ENCODE peak calls at places on chromosomes 3 and 15, in nine cellular contexts. L is K562, D is uterus, Z is stomach, W is tibial nerve, P is endothelial cell of umbilical vein, J is spleen, S is ovary, T is lower leg skin. H is an unnamed sample.

GRCh38 chr15:77456746-77457618 is 36.3 kb downstream of the HMG20A start:
- DNase-seq in W (no peak), P (peak; percentile 14), J (no peak), Z (no peak), L (no peak), S (no peak), D (no peak), T (no peak), H (no peak)

GRCh38 chr15:53658827-53659226 is 100.6 kb downstream of the WDR72 start:
- DNase-seq in L (no peak), T (no peak), S (no peak), D (no peak), P (no peak), J (no peak), Z (no peak), W (no peak), H (no peak)

GRCh38 chr3:170869645-170870593 is at the start of gene RPL22L1:
- DNase-seq in P (peak; percentile 94), T (peak; percentile 92), D (peak; percentile 92), L (peak; percentile 79), J (peak; percentile 99), Z (peak; percentile 95), W (peak; percentile 94), S (peak; percentile 93), H (peak; percentile 84)

GRCh38 chr3:148955544-148956346 is 35.6 kb upstream of the GYG1 start:
- DNase-seq in W (peak; percentile 91), J (no peak), D (peak; percentile 88), Z (peak; percentile 39), S (peak; percentile 62), L (no peak), P (peak; percentile 87), T (peak; percentile 38), H (no peak)

GRCh38 chr3:149180057-149180573 is 41.5 kb downstream of the CP start:
- DNase-seq in J (no peak), T (peak; percentile 93), W (peak; percentile 98), S (peak; percentile 96), D (peak; percentile 99), P (peak; percentile 95), L (peak; percentile 58), Z (peak; percentile 44), H (peak; percentile 59)

GRCh38 chr3:169667710-169668080 is 4.2 kb upstream of the MECOM start:
- DNase-seq in L (no peak), P (peak; percentile 54), T (no peak), Z (no peak), W (no peak), D (no peak), S (no peak), J (no peak), H (no peak)

GRCh38 chr3:50146316-50146901 is 8.7 kb upstream of the SEMA3F start:
- DNase-seq in J (no peak), D (no peak), P (no peak), S (no peak), Z (no peak), L (no peak), T (no peak), W (no peak), H (no peak)

GRCh38 chr3:187044871-187045552 is 94.3 kb downstream of the RPL39L start:
- DNase-seq in J (no peak), Z (peak; percentile 45), T (no peak), D (no peak), P (peak; percentile 90), L (no peak), S (no peak), W (peak; percentile 40), H (no peak)

GRCh38 chr15:49225572-49226281 is 55.7 kb downstream of the GALK2 start:
- DNase-seq in J (no peak), T (no peak), S (no peak), W (no peak), P (peak; percentile 28), L (peak; percentile 26), Z (peak; percentile 28), D (no peak), H (no peak)

GRCh38 chr3:11539677-11540076 is 104.0 kb downstream of the VGLL4 start:
- DNase-seq in D (no peak), W (no peak), Z (no peak), J (no peak), L (no peak), T (no peak), S (no peak), P (no peak), H (no peak)

GRCh38 chr15:38414351-38414750 is 39.6 kb upstream of the FAM98B start:
- DNase-seq in D (peak; percentile 17), S (peak; percentile 64), T (peak; percentile 38), J (no peak), P (peak; percentile 53), L (peak; percentile 14), Z (peak; percentile 48), W (peak; percentile 50), H (peak; percentile 26)

GRCh38 chr3:78978037-78978436 is 789.8 kb downstream of the ROBO1 start:
- DNase-seq in J (no peak), Z (no peak), W (no peak), S (no peak), L (no peak), T (no peak), P (peak; percentile 37), D (no peak), H (no peak)

GRCh38 chr3:168249539-168250414 is 154.1 kb upstream of the GOLIM4 start:
- DNase-seq in T (peak; percentile 25), J (peak; percentile 85), D (peak; percentile 19), Z (peak; percentile 70), W (peak; percentile 15), L (peak; percentile 6), S (peak; percentile 10), P (peak; percentile 72), H (peak; percentile 57)
- TF ChIP-seq POLR2A in T (no peak), J (no peak), D (peak; percentile 8), Z (no peak), W (no peak), L (no peak), S (no peak), P (no peak), H (peak; percentile 55)

DNA sequence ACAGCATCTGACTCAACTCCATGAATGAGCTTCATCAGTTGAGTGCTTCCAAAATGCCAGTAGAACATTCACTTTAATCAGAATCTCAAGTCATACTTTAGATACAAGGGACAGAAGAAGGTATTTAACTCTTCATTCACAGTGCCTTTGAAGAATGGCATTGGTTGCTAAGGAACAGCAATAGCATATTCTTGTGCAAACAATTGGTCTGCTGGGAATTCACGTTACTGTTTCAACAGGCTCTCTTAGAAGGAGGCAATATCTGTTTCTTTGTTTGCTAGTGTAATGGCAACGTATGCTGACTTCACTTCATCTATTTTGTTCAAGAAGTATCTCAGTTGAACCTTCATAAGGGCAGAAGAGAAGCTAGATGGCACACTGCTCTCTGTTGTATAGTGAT is 113.9 kb downstream of the TMEM108 start:
- DNase-seq in L (no peak), Z (no peak), W (no peak), S (no peak), J (no peak), T (no peak), D (no peak), P (no peak), H (no peak)
- TF ChIP-seq POLR2A in L (no peak), Z (no peak), W (no peak), S (no peak), J (no peak), T (no peak), D (no peak), P (no peak), H (no peak)

DNA sequence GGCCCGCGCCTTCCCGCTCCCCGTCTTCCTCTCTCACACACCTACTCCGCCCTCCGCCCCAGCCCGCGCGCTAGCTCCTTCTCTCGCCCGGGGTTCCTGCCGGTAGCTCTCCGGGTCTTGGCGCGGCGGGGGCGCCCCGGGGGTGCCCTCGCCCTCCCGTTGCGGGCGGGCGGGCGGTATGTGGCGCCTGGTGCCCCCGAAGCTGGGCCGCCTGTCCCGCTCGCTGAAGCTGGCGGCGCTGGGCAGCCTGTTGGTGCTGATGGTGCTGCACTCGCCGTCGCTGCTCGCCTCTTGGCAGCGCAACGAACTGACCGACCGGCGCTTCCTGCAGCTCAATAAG is 502 bp downstream of the DIPK2A start:
- DNase-seq in J (no peak), S (peak; percentile 57), W (peak; percentile 35), P (no peak), Z (no peak), L (no peak), T (no peak), D (no peak), H (no peak)
- TF ChIP-seq POLR2A in J (no peak), S (no peak), W (no peak), P (no peak), Z (no peak), L (no peak), T (no peak), D (no peak), H (no peak)

GRCh38 chr15:44718927-44719292 is 7.6 kb downstream of the B2M start:
- DNase-seq in J (no peak), D (no peak), Z (no peak), T (no peak), P (no peak), W (no peak), L (no peak), S (no peak), H (no peak)

GRCh38 chr15:44718180-44718926 is 7.0 kb downstream of the B2M start:
- DNase-seq in P (no peak), D (no peak), L (no peak), T (no peak), Z (no peak), J (no peak), W (no peak), S (no peak), H (no peak)

GRCh38 chr15:44720460-44721185 is 9.3 kb downstream of the B2M start:
- DNase-seq in W (no peak), J (no peak), P (no peak), D (no peak), S (no peak), T (no peak), Z (no peak), L (no peak), H (no peak)

GRCh38 chr15:44716983-44717602 is 5.8 kb downstream of the B2M start:
- DNase-seq in J (no peak), P (no peak), T (no peak), D (no peak), S (no peak), L (no peak), W (no peak), Z (no peak), H (no peak)

GRCh38 chr15:44719293-44719999 is 8.1 kb downstream of the B2M start:
- DNase-seq in S (no peak), Z (no peak), L (no peak), P (no peak), J (no peak), T (no peak), W (no peak), D (no peak), H (no peak)
- TF ChIP-seq POLR2A in S (no peak), Z (no peak), L (peak; percentile 61), P (peak; percentile 69), J (no peak), T (no peak), W (no peak), D (no peak), H (no peak)